ENCODE peak calls at places on chromosomes 12 and 14, in six cellular contexts. One of them, this sample, is unnamed.

GRCh38 chr12:23941780-23942179 is 7.7 kb downstream of the SOX5 start:
- DNase-seq in IMR-90: no peak
- DNase-seq in NCI-H460: no peak
- DNase-seq in T-helper 17 cell: no peak
- DNase-seq in neural crest cell: no peak
- DNase-seq in kidney tubule cell: no peak
- DNase-seq in this sample: no peak

GRCh38 chr12:39619316-39619659 is 315 bp downstream of the ABCD2 start:
- DNase-seq in T-helper 17 cell: no peak
- DNase-seq in NCI-H460: no peak
- DNase-seq in kidney tubule cell: no peak
- DNase-seq in IMR-90: no peak
- DNase-seq in neural crest cell: no peak
- DNase-seq in this sample: no peak

GRCh38 chr12:115341442-115341841 is 657.5 kb upstream of the TBX3 start:
- DNase-seq in NCI-H460: peak
- DNase-seq in kidney tubule cell: peak
- DNase-seq in IMR-90: peak
- DNase-seq in T-helper 17 cell: no peak
- DNase-seq in neural crest cell: no peak
- DNase-seq in this sample: no peak

GRCh38 chr14:37048666-37049071 is 123.7 kb downstream of the SLC25A21 start:
- DNase-seq in NCI-H460: no peak
- DNase-seq in neural crest cell: no peak
- DNase-seq in IMR-90: peak
- DNase-seq in kidney tubule cell: peak
- DNase-seq in T-helper 17 cell: no peak
- DNase-seq in this sample: no peak

GRCh38 chr14:34981743-34982420 is 910 bp upstream of the SRP54 start:
- DNase-seq in T-helper 17 cell: peak
- DNase-seq in NCI-H460: no peak
- DNase-seq in kidney tubule cell: no peak
- DNase-seq in IMR-90: peak
- DNase-seq in neural crest cell: peak
- DNase-seq in this sample: no peak

GRCh38 chr12:93664573-93665138 is 12.5 kb upstream of the CRADD start:
- DNase-seq in kidney tubule cell: peak
- DNase-seq in T-helper 17 cell: no peak
- DNase-seq in neural crest cell: no peak
- DNase-seq in NCI-H460: no peak
- DNase-seq in IMR-90: peak
- DNase-seq in this sample: no peak

GRCh38 chr12:107415066-107415465 is 270.5 kb upstream of the PWP1 start:
- DNase-seq in kidney tubule cell: peak
- DNase-seq in IMR-90: peak
- DNase-seq in T-helper 17 cell: no peak
- DNase-seq in neural crest cell: no peak
- DNase-seq in NCI-H460: no peak
- DNase-seq in this sample: no peak

GRCh38 chr12:120719072-120719471 is 6.6 kb upstream of the ACADS start:
- DNase-seq in T-helper 17 cell: no peak
- DNase-seq in neural crest cell: no peak
- DNase-seq in NCI-H460: no peak
- DNase-seq in kidney tubule cell: peak
- DNase-seq in IMR-90: no peak
- DNase-seq in this sample: no peak

GRCh38 chr12:101939856-101940265 is 62.5 kb downstream of the DRAM1 start:
- DNase-seq in NCI-H460: peak
- DNase-seq in T-helper 17 cell: peak
- DNase-seq in IMR-90: peak
- DNase-seq in neural crest cell: peak
- DNase-seq in kidney tubule cell: peak
- DNase-seq in this sample: peak

GRCh38 chr14:89351364-89351957 is 65.6 kb downstream of the FOXN3 start:
- DNase-seq in neural crest cell: no peak
- DNase-seq in T-helper 17 cell: no peak
- DNase-seq in kidney tubule cell: no peak
- DNase-seq in IMR-90: peak
- DNase-seq in NCI-H460: no peak
- DNase-seq in this sample: no peak

GRCh38 chr12:94140556-94140955 is 7.8 kb upstream of the PLXNC1 start:
- DNase-seq in NCI-H460: no peak
- DNase-seq in IMR-90: peak
- DNase-seq in kidney tubule cell: peak
- DNase-seq in T-helper 17 cell: no peak
- DNase-seq in neural crest cell: peak
- DNase-seq in this sample: peak

GRCh38 chr14:78164226-78164853 is 5.8 kb upstream of the NRXN3 start:
- DNase-seq in neural crest cell: peak
- DNase-seq in T-helper 17 cell: no peak
- DNase-seq in IMR-90: no peak
- DNase-seq in kidney tubule cell: peak
- DNase-seq in NCI-H460: peak
- DNase-seq in this sample: peak

GRCh38 chr12:56979628-56980027 is 22.2 kb upstream of the RDH16 start:
- DNase-seq in IMR-90: no peak
- DNase-seq in kidney tubule cell: peak
- DNase-seq in neural crest cell: no peak
- DNase-seq in NCI-H460: no peak
- DNase-seq in T-helper 17 cell: no peak
- DNase-seq in this sample: no peak

GRCh38 chr12:99334737-99335136 is 312.8 kb upstream of the GARIN6 start:
- DNase-seq in IMR-90: no peak
- DNase-seq in T-helper 17 cell: no peak
- DNase-seq in kidney tubule cell: no peak
- DNase-seq in NCI-H460: no peak
- DNase-seq in neural crest cell: no peak
- DNase-seq in this sample: no peak

GRCh38 chr12:60666895-60667294 is 1071.1 kb downstream of the SLC16A7 start:
- DNase-seq in neural crest cell: no peak
- DNase-seq in NCI-H460: no peak
- DNase-seq in kidney tubule cell: no peak
- DNase-seq in IMR-90: no peak
- DNase-seq in T-helper 17 cell: no peak
- DNase-seq in this sample: no peak

GRCh38 chr12:122851820-122852219 is 16.6 kb downstream of the HIP1R start:
- DNase-seq in T-helper 17 cell: no peak
- DNase-seq in neural crest cell: no peak
- DNase-seq in NCI-H460: no peak
- DNase-seq in kidney tubule cell: peak
- DNase-seq in IMR-90: peak
- DNase-seq in this sample: no peak

GRCh38 chr14:33692762-33693161 is 258.1 kb downstream of the EGLN3 start:
- DNase-seq in NCI-H460: no peak
- DNase-seq in T-helper 17 cell: no peak
- DNase-seq in neural crest cell: no peak
- DNase-seq in kidney tubule cell: peak
- DNase-seq in IMR-90: peak
- DNase-seq in this sample: no peak

GRCh38 chr12:67758119-67758873 is 109.8 kb downstream of the DYRK2 start:
- DNase-seq in T-helper 17 cell: no peak
- DNase-seq in kidney tubule cell: no peak
- DNase-seq in neural crest cell: no peak
- DNase-seq in IMR-90: no peak
- DNase-seq in NCI-H460: no peak
- DNase-seq in this sample: no peak

GRCh38 chr12:45732250-45732649 is 2.7 kb downstream of the ARID2 start:
- DNase-seq in NCI-H460: no peak
- DNase-seq in kidney tubule cell: peak
- DNase-seq in IMR-90: peak
- DNase-seq in T-helper 17 cell: no peak
- DNase-seq in neural crest cell: no peak
- DNase-seq in this sample: no peak

GRCh38 chr12:18296909-18297280 is 35.6 kb downstream of the PIK3C2G start:
- DNase-seq in kidney tubule cell: no peak
- DNase-seq in IMR-90: no peak
- DNase-seq in NCI-H460: no peak
- DNase-seq in T-helper 17 cell: no peak
- DNase-seq in neural crest cell: no peak
- DNase-seq in this sample: no peak

GRCh38 chr12:98595152-98595988 is 1.9 kb downstream of the SLC25A3 start:
- DNase-seq in kidney tubule cell: peak
- DNase-seq in IMR-90: peak
- DNase-seq in NCI-H460: no peak
- DNase-seq in T-helper 17 cell: no peak
- DNase-seq in neural crest cell: no peak
- DNase-seq in this sample: no peak

GRCh38 chr12:92543359-92543758 is 159.4 kb upstream of the PLEKHG7 start:
- DNase-seq in neural crest cell: no peak
- DNase-seq in NCI-H460: no peak
- DNase-seq in T-helper 17 cell: no peak
- DNase-seq in kidney tubule cell: no peak
- DNase-seq in IMR-90: no peak
- DNase-seq in this sample: peak

GRCh38 chr14:55297611-55298323 is 26.5 kb downstream of the FBXO34 start:
- DNase-seq in T-helper 17 cell: peak
- DNase-seq in IMR-90: no peak
- DNase-seq in kidney tubule cell: peak
- DNase-seq in neural crest cell: no peak
- DNase-seq in NCI-H460: no peak
- DNase-seq in this sample: peak

GRCh38 chr14:91221270-91221669 is 23.2 kb downstream of the GPR68 start:
- DNase-seq in kidney tubule cell: no peak
- DNase-seq in neural crest cell: no peak
- DNase-seq in IMR-90: no peak
- DNase-seq in NCI-H460: no peak
- DNase-seq in T-helper 17 cell: no peak
- DNase-seq in this sample: no peak

GRCh38 chr14:91953170-91953985 is 5.9 kb upstream of the FBLN5 start:
- DNase-seq in T-helper 17 cell: no peak
- DNase-seq in IMR-90: peak
- DNase-seq in neural crest cell: no peak
- DNase-seq in kidney tubule cell: no peak
- DNase-seq in NCI-H460: no peak
- DNase-seq in this sample: no peak

GRCh38 chr12:25591132-25591531 is 38.0 kb upstream of the LMNTD1 start:
- DNase-seq in T-helper 17 cell: no peak
- DNase-seq in neural crest cell: no peak
- DNase-seq in kidney tubule cell: no peak
- DNase-seq in NCI-H460: no peak
- DNase-seq in IMR-90: no peak
- DNase-seq in this sample: peak

GRCh38 chr14:53915364-53916014 is 41.1 kb downstream of the BMP4 start:
- DNase-seq in IMR-90: no peak
- DNase-seq in T-helper 17 cell: no peak
- DNase-seq in kidney tubule cell: no peak
- DNase-seq in neural crest cell: no peak
- DNase-seq in NCI-H460: no peak
- DNase-seq in this sample: no peak

GRCh38 chr12:12840500-12840899 is 27.4 kb downstream of the DDX47 start:
- DNase-seq in T-helper 17 cell: no peak
- DNase-seq in NCI-H460: no peak
- DNase-seq in kidney tubule cell: no peak
- DNase-seq in neural crest cell: no peak
- DNase-seq in IMR-90: no peak
- DNase-seq in this sample: no peak

GRCh38 chr12:118981285-118982201 is at the start of gene SRRM4:
- DNase-seq in T-helper 17 cell: no peak
- DNase-seq in kidney tubule cell: no peak
- DNase-seq in NCI-H460: no peak
- DNase-seq in neural crest cell: peak
- DNase-seq in IMR-90: no peak
- DNase-seq in this sample: peak

GRCh38 chr14:54085841-54086240 is 129.2 kb upstream of the BMP4 start:
- DNase-seq in T-helper 17 cell: no peak
- DNase-seq in NCI-H460: no peak
- DNase-seq in neural crest cell: no peak
- DNase-seq in kidney tubule cell: no peak
- DNase-seq in IMR-90: no peak
- DNase-seq in this sample: no peak

This sample was measured in T47D.